ENCODE peak calls at places on chromosomes 11 and 22, in nine cellular contexts. E is endothelial cell of umbilical vein, K is Panc1, T is thoracic aorta, V is spleen, O is lung, N is adrenal gland, I is BE2C, U is kidney epithelial cell. F is an unnamed sample.

GRCh38 chr11:20116825-20117224 is 43.5 kb downstream of the DBX1 start:
- DNase-seq in N (no peak), K (no peak), E (no peak), T (no peak), O (no peak), U (no peak), V (no peak), I (no peak), F (no peak)

GRCh38 chr11:44852952-44853351 is 97.7 kb downstream of the TP53I11 start:
- DNase-seq in U (no peak), O (no peak), N (no peak), I (no peak), E (no peak), K (no peak), T (no peak), V (no peak), F (no peak)

GRCh38 chr11:34337016-34337415 is 20.8 kb downstream of the ABTB2 start:
- DNase-seq in U (no peak), I (no peak), N (no peak), V (no peak), O (no peak), E (no peak), T (no peak), K (no peak), F (no peak)

GRCh38 chr22:32206774-32207758 is 2.2 kb upstream of the RFPL2 start:
- DNase-seq in V (peak; percentile 76), T (no peak), K (peak; percentile 27), I (no peak), E (no peak), U (no peak), O (no peak), N (no peak), F (peak; percentile 2)

GRCh38 chr11:63494936-63495335 is 4.0 kb upstream of the PLAAT5 start:
- DNase-seq in E (no peak), V (no peak), U (no peak), O (no peak), T (no peak), I (no peak), K (no peak), N (no peak), F (no peak)

GRCh38 chr11:116582621-116583020 is 190.2 kb downstream of the BUD13 start:
- DNase-seq in K (no peak), V (no peak), O (no peak), U (no peak), N (no peak), T (no peak), E (no peak), I (no peak), F (no peak)

GRCh38 chr11:129972596-129972995 is 30.0 kb downstream of the PRDM10 start:
- DNase-seq in V (no peak), K (no peak), I (no peak), N (no peak), O (no peak), U (no peak), E (no peak), T (no peak), F (no peak)

GRCh38 chr11:124971810-124972209 is 17.8 kb downstream of the CCDC15 start:
- DNase-seq in E (peak; percentile 8), N (no peak), T (no peak), O (no peak), K (no peak), U (no peak), V (no peak), I (no peak), F (no peak)

GRCh38 chr11:71120346-71120963 is 131.9 kb downstream of the SHANK2 start:
- DNase-seq in E (no peak), K (no peak), O (no peak), T (no peak), V (peak; percentile 52), N (no peak), I (no peak), U (no peak), F (no peak)

GRCh38 chr11:123291201-123291869 is 96.3 kb upstream of the CLMP start:
- DNase-seq in E (no peak), O (no peak), U (no peak), K (no peak), T (no peak), V (no peak), N (no peak), I (no peak), F (no peak)

GRCh38 chr11:66176650-66177049 is 91.8 kb upstream of the RAB1B start:
- DNase-seq in I (no peak), O (no peak), K (no peak), E (no peak), V (no peak), T (no peak), N (no peak), U (no peak), F (no peak)

GRCh38 chr11:64164392-64165312 is 1.3 kb downstream of the MACROD1 start:
- DNase-seq in V (no peak), I (no peak), K (no peak), N (peak; percentile 52), O (no peak), T (no peak), E (no peak), U (no peak), F (no peak)

GRCh38 chr11:45457649-45458048 is 171.5 kb upstream of the SYT13 start:
- DNase-seq in K (no peak), E (no peak), V (peak; percentile 35), O (no peak), N (no peak), U (no peak), T (no peak), I (no peak), F (peak; percentile 78)

GRCh38 chr22:39117585-39118191 is 20.6 kb downstream of the APOBEC3H start:
- DNase-seq in V (peak; percentile 83), U (no peak), N (peak; percentile 75), I (peak; percentile 68), K (peak; percentile 24), E (peak; percentile 57), O (no peak), T (no peak), F (peak; percentile 20)

GRCh38 chr22:44243761-44244160 is 63.0 kb downstream of the PARVG start:
- DNase-seq in V (no peak), I (no peak), N (no peak), O (no peak), K (no peak), T (no peak), E (no peak), U (no peak), F (no peak)

GRCh38 chr11:62671604-62672528 is at the start of the genes LBHD1 and UQCC3:
- DNase-seq in N (peak; percentile 73), U (no peak), I (peak; percentile 71), T (no peak), E (peak; percentile 88), K (no peak), O (peak; percentile 73), V (peak; percentile 92), F (peak; percentile 77)

GRCh38 chr11:36564376-36565032 is 3.3 kb upstream of the RAG1 start:
- DNase-seq in I (peak; percentile 53), T (no peak), V (no peak), O (peak; percentile 39), N (peak; percentile 72), E (peak; percentile 64), U (no peak), K (peak; percentile 18), F (peak; percentile 53)

DNA sequence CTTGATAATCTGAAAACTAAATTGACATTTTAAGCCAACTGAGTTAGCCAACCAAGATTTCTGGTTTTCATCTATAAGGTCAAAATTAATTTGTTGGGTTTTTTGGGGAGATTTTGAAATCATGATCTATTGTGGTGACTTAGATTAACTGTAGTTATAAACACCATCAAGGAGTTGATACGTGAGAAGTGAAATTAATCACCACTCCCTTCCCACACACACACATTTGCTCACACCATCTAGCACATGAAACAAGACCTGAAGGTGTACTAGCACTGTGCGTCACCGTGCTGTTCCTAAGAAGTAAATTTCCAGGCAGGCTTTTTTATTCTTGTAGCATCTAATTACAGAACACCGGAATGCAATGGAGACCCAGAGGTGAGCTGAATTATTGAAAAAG is 2.1 kb downstream of the OR5B21 start:
- DNase-seq in E (no peak), K (no peak), T (no peak), V (no peak), N (no peak), I (no peak), U (no peak), O (no peak), F (no peak)
- H3K27me3 ChIP-seq in E (peaks cover 8% of the 10 kb centered on the region), K (peaks cover 6% of the 10 kb centered on the region), T (no peaks in the 10 kb centered on the region), V (no peaks in the 10 kb centered on the region), N (no peaks in the 10 kb centered on the region), I (no peaks in the 10 kb centered on the region), U (no peaks in the 10 kb centered on the region), O (no peaks in the 10 kb centered on the region), F (no peaks in the 10 kb centered on the region)

DNA sequence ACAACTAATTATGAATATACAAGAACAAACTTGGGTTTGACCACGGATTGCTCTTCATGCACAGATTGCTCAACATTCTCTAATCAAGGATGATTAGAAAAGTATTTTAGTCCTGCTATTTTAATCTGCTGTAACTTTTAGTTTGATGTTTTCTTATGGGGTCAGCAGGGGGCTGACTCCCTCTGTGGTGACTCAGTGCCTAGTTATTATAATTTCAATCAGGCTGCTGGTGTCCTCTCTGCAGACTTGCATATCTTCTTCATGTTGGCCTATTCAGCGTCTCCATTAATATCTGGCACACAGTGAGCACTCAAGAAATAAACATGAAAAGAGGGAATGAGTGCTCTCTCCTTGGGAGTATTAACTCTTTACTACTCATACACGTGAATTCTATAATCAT is 223.8 kb upstream of the DDI1 start:
- DNase-seq in I (no peak), T (no peak), K (no peak), O (no peak), N (no peak), E (no peak), U (no peak), V (no peak), F (no peak)
- TF ChIP-seq CTCF in I (no peak), T (no peak), K (no peak), O (no peak), N (no peak), E (no peak), U (no peak), V (no peak), F (no peak)

DNA sequence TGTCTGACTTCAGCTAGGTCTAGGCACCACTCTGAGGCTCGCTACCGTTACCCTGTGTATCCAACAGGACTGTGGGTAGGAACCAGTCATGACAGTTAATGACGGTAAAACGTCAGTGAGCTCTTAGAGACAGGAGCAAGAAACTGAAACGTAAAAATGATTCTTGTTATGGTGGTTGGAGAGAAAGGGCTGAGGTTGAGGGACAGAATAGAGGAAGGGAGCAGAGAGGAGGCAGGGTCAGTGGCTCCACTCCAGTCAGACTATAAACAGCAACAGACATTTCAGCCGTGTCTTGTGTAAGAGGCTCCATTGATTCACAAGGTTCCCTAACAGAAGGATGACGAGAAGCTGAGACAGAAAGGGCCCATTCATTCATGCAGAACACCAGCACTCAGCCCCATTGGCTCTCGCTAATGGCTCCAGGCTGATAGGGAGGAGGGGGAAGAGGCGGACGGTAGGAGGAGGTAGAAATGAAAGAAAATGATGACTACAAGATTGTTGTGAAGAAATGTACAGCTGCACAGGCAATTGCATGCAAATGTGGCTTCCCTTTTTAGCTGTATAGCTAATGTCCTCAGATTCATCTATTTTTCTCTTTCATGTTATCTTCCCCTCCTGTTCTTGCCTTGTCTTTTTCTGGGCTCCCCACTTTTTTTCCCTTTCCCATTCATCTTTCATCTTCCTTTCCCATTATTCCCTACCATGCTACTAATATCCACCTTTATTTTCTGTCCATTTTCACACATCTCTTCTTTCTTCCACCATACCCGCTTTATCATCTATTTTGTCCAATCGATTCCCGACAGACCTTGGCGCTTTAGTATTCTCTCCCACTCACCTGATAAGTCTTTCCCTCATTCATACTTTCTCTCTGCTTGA is 34.3 kb downstream of the ETS1 start:
- DNase-seq in N (no peak), O (no peak), V (peak; percentile 85), I (no peak), E (no peak), T (no peak), K (no peak), U (peak; percentile 75), F (no peak)
- H3K27me3 ChIP-seq in N (no peaks in the 10 kb centered on the region), O (no peaks in the 10 kb centered on the region), V (no peaks in the 10 kb centered on the region), I (no peaks in the 10 kb centered on the region), E (peaks cover 4% of the 10 kb centered on the region), T (no peaks in the 10 kb centered on the region), K (no peaks in the 10 kb centered on the region), U (no peaks in the 10 kb centered on the region), F (no peaks in the 10 kb centered on the region)

GRCh38 chr22:35664955-35665577 is 16.8 kb downstream of the APOL6 start:
- DNase-seq in E (no peak), U (no peak), T (no peak), N (no peak), O (no peak), I (no peak), V (no peak), K (no peak), F (no peak)
- TF ChIP-seq CTCF in E (no peak), U (no peak), T (no peak), N (no peak), O (no peak), I (no peak), V (no peak), K (no peak), F (no peak)